ENCODE peak calls at places on chromosome 22, in eight cellular contexts. U is prostate gland; V is heart right ventricle; X is left ventricle myocardium inferior; G is brain microvascular endothelial cell; E is CD4-positive, alpha-beta T cell; S is stomach; N is PC-9. I is an unnamed sample. For H3K27me3, the result is how much of the 10 kb centered on the place peaks cover.

GRCh38 chr22:47837703-47838102 is 1075.3 kb downstream of the TBC1D22A start:
- DNase-seq in U (no peak), N (peak), E (no peak), X (no peak), S (no peak), V (no peak), G (no peak), I (peak)

GRCh38 chr22:40679964-40680818 is 907 bp downstream of the MCHR1 start:
- DNase-seq in E (no peak), U (no peak), N (no peak), V (no peak), S (no peak), X (no peak), G (peak), I (no peak)

GRCh38 chr22:18078329-18079041 is 695 bp downstream of the PEX26 start:
- DNase-seq in S (peak), E (no peak), X (no peak), N (peak), G (no peak), U (no peak), V (peak), I (no peak)

GRCh38 chr22:23202812-23203451 is 22.6 kb downstream of the BCR start:
- DNase-seq in X (no peak), V (no peak), S (no peak), N (no peak), E (no peak), U (no peak), G (no peak), I (no peak)

GRCh38 chr22:17201285-17201945 is 17.8 kb downstream of the ADA2 start:
- DNase-seq in E (no peak), X (no peak), N (no peak), V (no peak), S (no peak), G (no peak), U (no peak), I (no peak)

GRCh38 chr22:20940178-20940790 is 23.1 kb downstream of the CRKL start:
- DNase-seq in G (no peak), U (no peak), S (no peak), X (no peak), V (no peak), E (no peak), N (no peak), I (no peak)

GRCh38 chr22:40665312-40665711 is 14.0 kb upstream of the MCHR1 start:
- DNase-seq in G (no peak), S (no peak), U (no peak), E (no peak), X (peak), V (peak), N (no peak), I (no peak)

GRCh38 chr22:17228725-17229126 is 9.5 kb upstream of the ADA2 start:
- DNase-seq in N (no peak), G (no peak), E (no peak), V (no peak), U (no peak), X (no peak), S (no peak), I (peak)

GRCh38 chr22:31625661-31626426 is 36.2 kb downstream of the PISD start:
- DNase-seq in G (peak), V (peak), S (peak), E (no peak), X (peak), N (no peak), U (peak), I (no peak)

GRCh38 chr22:43000441-43001175 is 14.3 kb downstream of the PACSIN2 start:
- DNase-seq in X (no peak), E (no peak), N (no peak), G (no peak), V (no peak), U (no peak), S (no peak), I (peak)

GRCh38 chr22:46626911-46627805 is 7.0 kb downstream of the GRAMD4 start:
- DNase-seq in S (no peak), N (no peak), U (peak), V (peak), X (no peak), E (no peak), G (no peak), I (peak)

GRCh38 chr22:46916886-46917625 is 154.6 kb downstream of the TBC1D22A start:
- DNase-seq in U (no peak), G (no peak), E (no peak), S (no peak), N (no peak), V (no peak), X (no peak), I (no peak)

GRCh38 chr22:44497218-44497903 is 672 bp downstream of the RTL6 start:
- DNase-seq in S (no peak), X (no peak), V (no peak), G (no peak), N (peak), E (no peak), U (no peak), I (no peak)

GRCh38 chr22:43001271-43002197 is 13.4 kb downstream of the PACSIN2 start:
- DNase-seq in E (no peak), X (no peak), U (no peak), G (peak), N (no peak), V (no peak), S (no peak), I (no peak)

GRCh38 chr22:40404251-40405177 is 34.1 kb downstream of the SGSM3 start:
- DNase-seq in S (no peak), U (no peak), V (no peak), N (no peak), X (no peak), E (no peak), G (no peak), I (no peak)

GRCh38 chr22:30474121-30474520 is 2.3 kb upstream of the SEC14L3 start:
- DNase-seq in S (no peak), X (no peak), E (no peak), U (no peak), G (no peak), N (no peak), V (no peak), I (no peak)

GRCh38 chr22:41000941-41001721 is 50.0 kb downstream of the RBX1 start:
- DNase-seq in E (no peak), V (no peak), U (no peak), S (no peak), X (no peak), G (no peak), N (peak), I (no peak)

GRCh38 chr22:43042101-43042780 is 27.3 kb upstream of the PACSIN2 start:
- DNase-seq in U (peak), G (no peak), E (no peak), X (no peak), V (no peak), N (no peak), S (no peak), I (no peak)

GRCh38 chr22:44363214-44363979 is 50.6 kb upstream of the SHISAL1 start:
- DNase-seq in U (no peak), N (peak), S (peak), E (no peak), X (peak), G (peak), V (peak), I (peak)

GRCh38 chr22:29167032-29167911 is 38.4 kb upstream of the EMID1 start:
- DNase-seq in N (no peak), E (no peak), V (no peak), U (no peak), G (no peak), S (no peak), X (no peak), I (no peak)

GRCh38 chr22:31345331-31346254 is 553 bp downstream of the PATZ1 start:
- DNase-seq in N (peak), G (peak), E (peak), S (peak), V (peak), U (peak), X (peak), I (peak)

GRCh38 chr22:32698926-32699619 is 102.4 kb upstream of the TIMP3 start:
- DNase-seq in X (peak), E (no peak), U (no peak), S (no peak), N (no peak), V (peak), G (no peak), I (no peak)

GRCh38 chr22:17858033-17858432 is 83.8 kb upstream of the BID start:
- DNase-seq in V (no peak), U (no peak), N (no peak), E (no peak), G (no peak), X (no peak), S (no peak), I (peak)

GRCh38 chr22:39907605-39908097 is 6.8 kb downstream of the GRAP2 start:
- DNase-seq in V (no peak), X (no peak), E (peak), N (no peak), U (no peak), S (no peak), G (no peak), I (no peak)

GRCh38 chr22:33653525-33654063 is 266.7 kb downstream of the LARGE1 start:
- DNase-seq in V (no peak), X (no peak), G (no peak), E (no peak), U (no peak), S (no peak), N (no peak), I (no peak)

GRCh38 chr22:17943533-17944204 is 80.7 kb downstream of the MICAL3 start:
- DNase-seq in U (peak), N (no peak), X (no peak), V (no peak), S (no peak), E (no peak), G (no peak), I (no peak)

GRCh38 chr22:42895087-42895486 is 38.0 kb upstream of the ARFGAP3 start:
- DNase-seq in V (no peak), E (no peak), S (no peak), G (no peak), N (no peak), X (no peak), U (no peak), I (no peak)

GRCh38 chr22:17512960-17513359 is 50.3 kb upstream of the SLC25A18 start:
- DNase-seq in V (no peak), G (no peak), X (no peak), S (no peak), N (no peak), E (no peak), U (no peak), I (no peak)

GRCh38 chr22:40328551-40328950 is 17.7 kb upstream of the ADSL start:
- DNase-seq in N (no peak), S (no peak), E (no peak), G (no peak), X (no peak), U (no peak), V (no peak), I (no peak)

GRCh38 chr22:27331526-27332281 is 469.9 kb downstream of the MN1 start:
- DNase-seq in U (no peak), G (peak), S (peak), N (peak), X (peak), V (peak), E (no peak), I (peak)
- TF ChIP-seq CTCF in U (no peak), G (peak), S (no peak), N (peak), X (peak), V (peak), E (no peak), I (peak)

GRCh38 chr22:37824674-37825641 is 1.8 kb downstream of the GALR3 start:
- DNase-seq in X (no peak), V (no peak), E (no peak), G (no peak), N (no peak), S (no peak), U (no peak), I (no peak)

GRCh38 chr22:37819100-37819433 is 4.1 kb upstream of the GALR3 start:
- DNase-seq in G (no peak), E (no peak), N (no peak), X (no peak), U (no peak), S (no peak), V (no peak), I (no peak)

GRCh38 chr22:37823134-37823985 is at the start of gene GALR3:
- DNase-seq in S (no peak), X (no peak), E (no peak), V (no peak), G (no peak), N (no peak), U (no peak), I (no peak)

GRCh38 chr22:37820350-37820749 is 2.8 kb upstream of the GALR3 start:
- DNase-seq in E (no peak), S (no peak), U (no peak), G (no peak), X (no peak), N (no peak), V (no peak), I (no peak)

DNA sequence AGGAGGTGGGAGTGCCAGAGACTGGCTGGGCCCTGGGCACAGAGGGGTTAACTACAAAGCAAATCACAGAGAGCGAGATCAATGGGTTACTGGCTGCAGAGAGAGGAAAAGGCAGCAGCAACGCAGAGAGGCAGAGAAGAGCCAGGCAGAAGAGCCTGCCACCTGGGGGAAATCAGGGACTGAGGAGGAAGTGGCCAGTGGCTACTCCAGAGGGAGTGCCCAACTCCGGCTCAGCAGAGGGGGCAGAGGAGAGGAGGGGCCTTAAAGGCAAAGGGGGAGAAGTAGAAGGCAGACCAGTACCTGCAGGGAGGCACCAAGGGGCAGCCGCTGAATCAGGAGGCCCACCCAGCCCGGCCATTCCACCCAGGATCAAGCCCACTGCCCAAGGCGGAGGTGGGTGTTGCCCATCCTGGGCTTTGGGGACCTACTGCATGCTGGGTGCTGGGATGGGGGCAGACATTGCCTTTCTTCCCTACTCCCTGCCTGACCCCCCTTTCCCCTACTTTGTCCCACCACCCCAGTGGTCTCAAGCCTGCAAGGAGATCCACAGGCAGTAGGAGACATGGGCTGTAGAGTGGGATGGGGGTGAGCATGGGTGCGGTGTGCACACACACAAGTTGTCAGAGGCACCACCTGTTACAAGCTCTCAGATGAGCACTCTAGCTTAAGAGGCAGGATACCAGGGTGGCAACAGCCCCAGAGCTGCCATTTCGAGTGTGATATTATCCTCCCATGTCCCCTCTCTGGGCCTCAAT is 926 bp upstream of the GALR3 start:
- DNase-seq in S (no peak), E (no peak), G (no peak), V (no peak), X (no peak), U (no peak), N (no peak), I (no peak)
- H3K27me3 ChIP-seq in S (half or more), E (under half), G (under half), V (half or more), X (half or more), U (under half), N (under half), I (under half)

GRCh38 chr22:19559324-19559811 is 35.2 kb upstream of the CLDN5 start:
- DNase-seq in U (no peak), N (no peak), E (no peak), V (no peak), G (no peak), S (no peak), X (no peak), I (peak)
- TF ChIP-seq CTCF in U (no peak), N (no peak), E (no peak), V (no peak), G (no peak), S (no peak), X (no peak), I (no peak)

DNA sequence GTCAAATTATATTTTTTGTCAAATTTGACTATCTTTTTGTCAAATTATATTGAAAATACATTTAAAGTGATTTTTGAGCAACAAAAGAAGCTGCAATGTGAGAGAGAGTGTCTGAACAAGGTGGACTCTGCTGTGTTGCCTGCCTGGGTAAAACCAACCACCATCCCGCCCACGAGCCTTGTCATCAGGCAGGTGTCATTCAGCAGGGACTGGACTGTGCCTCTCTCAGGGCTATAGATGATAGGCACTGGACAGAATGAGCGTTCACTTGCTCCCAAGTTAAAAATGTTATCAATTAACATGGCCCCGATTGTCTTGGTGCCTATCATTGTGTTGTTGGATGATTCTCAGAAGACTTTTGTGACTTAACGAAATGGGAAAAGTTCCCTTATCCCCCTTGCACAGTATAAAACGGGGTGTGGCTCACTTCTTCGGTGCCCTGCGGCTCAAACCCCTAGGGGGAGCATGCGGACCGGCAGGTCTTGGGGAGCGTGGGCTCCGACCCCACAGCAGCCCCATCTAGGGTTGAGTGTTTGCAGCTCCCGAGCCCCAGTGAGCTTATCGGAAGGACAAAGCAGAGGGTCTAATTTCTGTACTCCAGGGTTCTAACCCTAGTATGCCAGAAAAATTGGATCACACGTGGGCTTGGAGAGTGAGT is 1.7 kb downstream of the APOL5 start:
- DNase-seq in E (no peak), S (no peak), V (no peak), N (no peak), X (no peak), G (no peak), U (no peak), I (no peak)
- H3K27me3 ChIP-seq in E (under half), S (under half), V (under half), N (under half), X (under half), G (under half), U (under half), I (under half)

GRCh38 chr22:45552017-45552411 is 49.3 kb downstream of the FBLN1 start:
- DNase-seq in U (no peak), S (no peak), N (no peak), V (no peak), G (no peak), X (no peak), E (no peak), I (no peak)

GRCh38 chr22:45554040-45554406 is 51.3 kb downstream of the FBLN1 start:
- DNase-seq in V (no peak), X (no peak), S (no peak), N (no peak), G (no peak), E (no peak), U (no peak), I (no peak)

GRCh38 chr22:45551310-45552016 is 48.8 kb downstream of the FBLN1 start:
- DNase-seq in X (no peak), E (no peak), V (peak), U (no peak), N (peak), G (no peak), S (no peak), I (peak)

GRCh38 chr22:45553333-45554039 is 50.8 kb downstream of the FBLN1 start:
- DNase-seq in N (peak), X (peak), U (peak), S (peak), G (peak), E (no peak), V (peak), I (peak)

GRCh38 chr22:45552580-45553332 is 50.1 kb downstream of the FBLN1 start:
- DNase-seq in E (no peak), V (peak), U (no peak), S (peak), N (no peak), X (peak), G (peak), I (peak)
- TF ChIP-seq CTCF in E (no peak), V (peak), U (no peak), S (no peak), N (no peak), X (peak), G (peak), I (peak)

GRCh38 chr22:50092342-50092741 is 2.5 kb downstream of the MOV10L1 start:
- DNase-seq in N (no peak), V (no peak), G (no peak), U (no peak), S (no peak), E (no peak), X (no peak), I (no peak)
- H3K27me3 ChIP-seq in N (half or more), V (under half), G (under half), U (under half), S (half or more), E (under half), X (half or more), I (under half)

GRCh38 chr22:24485608-24486007 is 9.5 kb upstream of the UPB1 start:
- DNase-seq in V (no peak), X (no peak), S (no peak), G (no peak), E (no peak), N (no peak), U (no peak), I (no peak)
- TF ChIP-seq CTCF in V (peak), X (peak), S (no peak), G (peak), E (peak), N (no peak), U (no peak), I (no peak)

I was measured in bronchial epithelial cell.